ENCODE peak calls at places on chromosomes 7 and 10, in ten cellular contexts. One of them, this sample, is unnamed.

GRCh38 chr10:112227331-112227961 is 43.9 kb upstream of the GPAM start:
- DNase-seq in B cell: no peak
- DNase-seq in stimulated activated CD4-positive, alpha-beta T cell treated with anti-CD3 and anti-CD28 coated beads, TNF-alpha, amount 100 ng/mL, for 4 hours: no peak
- DNase-seq in choroid plexus epithelial cell: peak; percentile 96
- DNase-seq in G401: no peak
- DNase-seq in activated CD8-positive, alpha-beta memory T cell treated with anti-CD3 and anti-CD28 coated beads for 4 hours: no peak
- DNase-seq in globus pallidus: no peak
- DNase-seq in adrenal gland: no peak
- DNase-seq in 8988T: no peak
- DNase-seq in hippocampal formation: no peak
- DNase-seq in this sample: no peak

GRCh38 chr10:15227611-15228372 is 59.3 kb upstream of the NMT2 start:
- DNase-seq in activated CD8-positive, alpha-beta memory T cell treated with anti-CD3 and anti-CD28 coated beads for 4 hours: no peak
- DNase-seq in B cell: no peak
- DNase-seq in globus pallidus: no peak
- DNase-seq in stimulated activated CD4-positive, alpha-beta T cell treated with anti-CD3 and anti-CD28 coated beads, TNF-alpha, amount 100 ng/mL, for 4 hours: no peak
- DNase-seq in hippocampal formation: no peak
- DNase-seq in adrenal gland: no peak
- DNase-seq in choroid plexus epithelial cell: peak; percentile 51
- DNase-seq in 8988T: no peak
- DNase-seq in G401: no peak
- DNase-seq in this sample: no peak

GRCh38 chr7:47367369-47367768 is 214.5 kb downstream of the TNS3 start:
- DNase-seq in choroid plexus epithelial cell: no peak
- DNase-seq in stimulated activated CD4-positive, alpha-beta T cell treated with anti-CD3 and anti-CD28 coated beads, TNF-alpha, amount 100 ng/mL, for 4 hours: no peak
- DNase-seq in activated CD8-positive, alpha-beta memory T cell treated with anti-CD3 and anti-CD28 coated beads for 4 hours: no peak
- DNase-seq in hippocampal formation: no peak
- DNase-seq in adrenal gland: no peak
- DNase-seq in globus pallidus: no peak
- DNase-seq in G401: no peak
- DNase-seq in 8988T: no peak
- DNase-seq in B cell: no peak
- DNase-seq in this sample: no peak

GRCh38 chr7:147711429-147711828 is 879.1 kb upstream of the C7orf33 start:
- DNase-seq in globus pallidus: no peak
- DNase-seq in choroid plexus epithelial cell: no peak
- DNase-seq in hippocampal formation: no peak
- DNase-seq in B cell: no peak
- DNase-seq in G401: no peak
- DNase-seq in adrenal gland: no peak
- DNase-seq in stimulated activated CD4-positive, alpha-beta T cell treated with anti-CD3 and anti-CD28 coated beads, TNF-alpha, amount 100 ng/mL, for 4 hours: no peak
- DNase-seq in activated CD8-positive, alpha-beta memory T cell treated with anti-CD3 and anti-CD28 coated beads for 4 hours: no peak
- DNase-seq in 8988T: no peak
- DNase-seq in this sample: no peak

GRCh38 chr10:68600041-68600778 is 40.1 kb downstream of the TET1 start:
- DNase-seq in adrenal gland: peak; percentile 78
- DNase-seq in choroid plexus epithelial cell: peak; percentile 88
- DNase-seq in globus pallidus: peak; percentile 96
- DNase-seq in G401: peak; percentile 95
- DNase-seq in activated CD8-positive, alpha-beta memory T cell treated with anti-CD3 and anti-CD28 coated beads for 4 hours: no peak
- DNase-seq in stimulated activated CD4-positive, alpha-beta T cell treated with anti-CD3 and anti-CD28 coated beads, TNF-alpha, amount 100 ng/mL, for 4 hours: no peak
- DNase-seq in hippocampal formation: peak; percentile 85
- DNase-seq in B cell: peak; percentile 46
- DNase-seq in 8988T: peak; percentile 41
- DNase-seq in this sample: peak; percentile 63

GRCh38 chr10:111525696-111526095 is 448.9 kb downstream of the ADRA2A start:
- DNase-seq in choroid plexus epithelial cell: no peak
- DNase-seq in stimulated activated CD4-positive, alpha-beta T cell treated with anti-CD3 and anti-CD28 coated beads, TNF-alpha, amount 100 ng/mL, for 4 hours: no peak
- DNase-seq in globus pallidus: no peak
- DNase-seq in 8988T: no peak
- DNase-seq in activated CD8-positive, alpha-beta memory T cell treated with anti-CD3 and anti-CD28 coated beads for 4 hours: no peak
- DNase-seq in hippocampal formation: no peak
- DNase-seq in G401: peak; percentile 60
- DNase-seq in adrenal gland: no peak
- DNase-seq in B cell: no peak
- DNase-seq in this sample: no peak

GRCh38 chr10:133442967-133443924 is 10.5 kb upstream of the SCART1 start:
- DNase-seq in 8988T: peak; percentile 21
- DNase-seq in activated CD8-positive, alpha-beta memory T cell treated with anti-CD3 and anti-CD28 coated beads for 4 hours: no peak
- DNase-seq in choroid plexus epithelial cell: no peak
- DNase-seq in G401: no peak
- DNase-seq in B cell: peak; percentile 16
- DNase-seq in hippocampal formation: no peak
- DNase-seq in globus pallidus: no peak
- DNase-seq in stimulated activated CD4-positive, alpha-beta T cell treated with anti-CD3 and anti-CD28 coated beads, TNF-alpha, amount 100 ng/mL, for 4 hours: no peak
- DNase-seq in adrenal gland: no peak
- DNase-seq in this sample: no peak

GRCh38 chr7:130195396-130195795 is 9.8 kb downstream of the TMEM209 start:
- DNase-seq in globus pallidus: no peak
- DNase-seq in stimulated activated CD4-positive, alpha-beta T cell treated with anti-CD3 and anti-CD28 coated beads, TNF-alpha, amount 100 ng/mL, for 4 hours: no peak
- DNase-seq in choroid plexus epithelial cell: no peak
- DNase-seq in adrenal gland: no peak
- DNase-seq in G401: no peak
- DNase-seq in 8988T: no peak
- DNase-seq in B cell: no peak
- DNase-seq in hippocampal formation: no peak
- DNase-seq in activated CD8-positive, alpha-beta memory T cell treated with anti-CD3 and anti-CD28 coated beads for 4 hours: no peak
- DNase-seq in this sample: no peak

GRCh38 chr7:97009753-97010732 is 4.7 kb downstream of the DLX6 start:
- DNase-seq in 8988T: no peak
- DNase-seq in B cell: no peak
- DNase-seq in choroid plexus epithelial cell: no peak
- DNase-seq in hippocampal formation: no peak
- DNase-seq in G401: no peak
- DNase-seq in activated CD8-positive, alpha-beta memory T cell treated with anti-CD3 and anti-CD28 coated beads for 4 hours: no peak
- DNase-seq in adrenal gland: no peak
- DNase-seq in stimulated activated CD4-positive, alpha-beta T cell treated with anti-CD3 and anti-CD28 coated beads, TNF-alpha, amount 100 ng/mL, for 4 hours: no peak
- DNase-seq in globus pallidus: no peak
- DNase-seq in this sample: no peak

GRCh38 chr7:69365588-69366241 is 232.6 kb upstream of the AUTS2 start:
- DNase-seq in choroid plexus epithelial cell: peak; percentile 31
- DNase-seq in adrenal gland: no peak
- DNase-seq in G401: no peak
- DNase-seq in hippocampal formation: no peak
- DNase-seq in 8988T: no peak
- DNase-seq in stimulated activated CD4-positive, alpha-beta T cell treated with anti-CD3 and anti-CD28 coated beads, TNF-alpha, amount 100 ng/mL, for 4 hours: no peak
- DNase-seq in B cell: no peak
- DNase-seq in activated CD8-positive, alpha-beta memory T cell treated with anti-CD3 and anti-CD28 coated beads for 4 hours: no peak
- DNase-seq in globus pallidus: no peak
- DNase-seq in this sample: no peak

GRCh38 chr7:107312418-107312817 is 143.6 kb downstream of the HBP1 start:
- DNase-seq in globus pallidus: no peak
- DNase-seq in stimulated activated CD4-positive, alpha-beta T cell treated with anti-CD3 and anti-CD28 coated beads, TNF-alpha, amount 100 ng/mL, for 4 hours: no peak
- DNase-seq in adrenal gland: no peak
- DNase-seq in 8988T: no peak
- DNase-seq in G401: no peak
- DNase-seq in activated CD8-positive, alpha-beta memory T cell treated with anti-CD3 and anti-CD28 coated beads for 4 hours: no peak
- DNase-seq in B cell: no peak
- DNase-seq in hippocampal formation: no peak
- DNase-seq in choroid plexus epithelial cell: peak; percentile 3
- DNase-seq in this sample: no peak

GRCh38 chr10:125102216-125102615 is 58.1 kb downstream of the CTBP2 start:
- DNase-seq in G401: no peak
- DNase-seq in stimulated activated CD4-positive, alpha-beta T cell treated with anti-CD3 and anti-CD28 coated beads, TNF-alpha, amount 100 ng/mL, for 4 hours: no peak
- DNase-seq in B cell: no peak
- DNase-seq in hippocampal formation: no peak
- DNase-seq in activated CD8-positive, alpha-beta memory T cell treated with anti-CD3 and anti-CD28 coated beads for 4 hours: no peak
- DNase-seq in adrenal gland: no peak
- DNase-seq in 8988T: no peak
- DNase-seq in globus pallidus: no peak
- DNase-seq in choroid plexus epithelial cell: peak; percentile 86
- DNase-seq in this sample: no peak

GRCh38 chr10:3803295-3803883 is 18.4 kb upstream of the KLF6 start:
- DNase-seq in activated CD8-positive, alpha-beta memory T cell treated with anti-CD3 and anti-CD28 coated beads for 4 hours: no peak
- DNase-seq in B cell: no peak
- DNase-seq in globus pallidus: no peak
- DNase-seq in 8988T: no peak
- DNase-seq in G401: no peak
- DNase-seq in adrenal gland: no peak
- DNase-seq in hippocampal formation: no peak
- DNase-seq in choroid plexus epithelial cell: no peak
- DNase-seq in stimulated activated CD4-positive, alpha-beta T cell treated with anti-CD3 and anti-CD28 coated beads, TNF-alpha, amount 100 ng/mL, for 4 hours: no peak
- DNase-seq in this sample: no peak

GRCh38 chr7:134220236-134220635 is 93.1 kb downstream of the LRGUK start:
- DNase-seq in hippocampal formation: no peak
- DNase-seq in choroid plexus epithelial cell: no peak
- DNase-seq in G401: no peak
- DNase-seq in 8988T: no peak
- DNase-seq in globus pallidus: no peak
- DNase-seq in adrenal gland: no peak
- DNase-seq in stimulated activated CD4-positive, alpha-beta T cell treated with anti-CD3 and anti-CD28 coated beads, TNF-alpha, amount 100 ng/mL, for 4 hours: no peak
- DNase-seq in activated CD8-positive, alpha-beta memory T cell treated with anti-CD3 and anti-CD28 coated beads for 4 hours: no peak
- DNase-seq in B cell: no peak
- DNase-seq in this sample: no peak

GRCh38 chr7:17166824-17167379 is 131.6 kb upstream of the AHR start:
- DNase-seq in adrenal gland: no peak
- DNase-seq in 8988T: no peak
- DNase-seq in hippocampal formation: no peak
- DNase-seq in G401: no peak
- DNase-seq in stimulated activated CD4-positive, alpha-beta T cell treated with anti-CD3 and anti-CD28 coated beads, TNF-alpha, amount 100 ng/mL, for 4 hours: no peak
- DNase-seq in B cell: no peak
- DNase-seq in activated CD8-positive, alpha-beta memory T cell treated with anti-CD3 and anti-CD28 coated beads for 4 hours: no peak
- DNase-seq in globus pallidus: no peak
- DNase-seq in choroid plexus epithelial cell: no peak
- DNase-seq in this sample: no peak

GRCh38 chr7:100865971-100866720 is 1.0 kb upstream of the TRIP6 start:
- DNase-seq in B cell: peak; percentile 69
- DNase-seq in activated CD8-positive, alpha-beta memory T cell treated with anti-CD3 and anti-CD28 coated beads for 4 hours: no peak
- DNase-seq in globus pallidus: peak; percentile 84
- DNase-seq in hippocampal formation: peak; percentile 81
- DNase-seq in adrenal gland: peak; percentile 91
- DNase-seq in 8988T: no peak
- DNase-seq in stimulated activated CD4-positive, alpha-beta T cell treated with anti-CD3 and anti-CD28 coated beads, TNF-alpha, amount 100 ng/mL, for 4 hours: no peak
- DNase-seq in choroid plexus epithelial cell: no peak
- DNase-seq in G401: peak; percentile 85
- DNase-seq in this sample: peak; percentile 90

GRCh38 chr7:90680496-90680895 is 84.4 kb downstream of the CDK14 start:
- DNase-seq in globus pallidus: no peak
- DNase-seq in B cell: no peak
- DNase-seq in 8988T: no peak
- DNase-seq in hippocampal formation: no peak
- DNase-seq in choroid plexus epithelial cell: no peak
- DNase-seq in G401: no peak
- DNase-seq in adrenal gland: no peak
- DNase-seq in activated CD8-positive, alpha-beta memory T cell treated with anti-CD3 and anti-CD28 coated beads for 4 hours: no peak
- DNase-seq in stimulated activated CD4-positive, alpha-beta T cell treated with anti-CD3 and anti-CD28 coated beads, TNF-alpha, amount 100 ng/mL, for 4 hours: no peak
- DNase-seq in this sample: no peak

GRCh38 chr10:130470286-130470685 is 334.1 kb downstream of the GLRX3 start:
- DNase-seq in hippocampal formation: no peak
- DNase-seq in choroid plexus epithelial cell: no peak
- DNase-seq in B cell: no peak
- DNase-seq in adrenal gland: no peak
- DNase-seq in G401: peak; percentile 82
- DNase-seq in globus pallidus: no peak
- DNase-seq in activated CD8-positive, alpha-beta memory T cell treated with anti-CD3 and anti-CD28 coated beads for 4 hours: no peak
- DNase-seq in 8988T: no peak
- DNase-seq in stimulated activated CD4-positive, alpha-beta T cell treated with anti-CD3 and anti-CD28 coated beads, TNF-alpha, amount 100 ng/mL, for 4 hours: no peak
- DNase-seq in this sample: no peak

GRCh38 chr7:43584200-43584586 is 1.3 kb downstream of the STK17A start:
- DNase-seq in activated CD8-positive, alpha-beta memory T cell treated with anti-CD3 and anti-CD28 coated beads for 4 hours: no peak
- DNase-seq in hippocampal formation: no peak
- DNase-seq in choroid plexus epithelial cell: peak; percentile 75
- DNase-seq in G401: peak; percentile 43
- DNase-seq in B cell: no peak
- DNase-seq in globus pallidus: peak; percentile 15
- DNase-seq in 8988T: no peak
- DNase-seq in stimulated activated CD4-positive, alpha-beta T cell treated with anti-CD3 and anti-CD28 coated beads, TNF-alpha, amount 100 ng/mL, for 4 hours: peak; percentile 4
- DNase-seq in adrenal gland: peak; percentile 37
- DNase-seq in this sample: no peak

GRCh38 chr10:16967000-16967865 is 150.0 kb upstream of the RSU1 start:
- DNase-seq in stimulated activated CD4-positive, alpha-beta T cell treated with anti-CD3 and anti-CD28 coated beads, TNF-alpha, amount 100 ng/mL, for 4 hours: no peak
- DNase-seq in B cell: no peak
- DNase-seq in activated CD8-positive, alpha-beta memory T cell treated with anti-CD3 and anti-CD28 coated beads for 4 hours: no peak
- DNase-seq in 8988T: no peak
- DNase-seq in globus pallidus: no peak
- DNase-seq in hippocampal formation: no peak
- DNase-seq in G401: no peak
- DNase-seq in choroid plexus epithelial cell: peak; percentile 90
- DNase-seq in adrenal gland: no peak
- DNase-seq in this sample: no peak

GRCh38 chr10:356452-356851 is 221.2 kb downstream of the ZMYND11 start:
- DNase-seq in G401: no peak
- DNase-seq in choroid plexus epithelial cell: no peak
- DNase-seq in adrenal gland: no peak
- DNase-seq in stimulated activated CD4-positive, alpha-beta T cell treated with anti-CD3 and anti-CD28 coated beads, TNF-alpha, amount 100 ng/mL, for 4 hours: no peak
- DNase-seq in globus pallidus: no peak
- DNase-seq in hippocampal formation: no peak
- DNase-seq in 8988T: no peak
- DNase-seq in B cell: peak; percentile 64
- DNase-seq in activated CD8-positive, alpha-beta memory T cell treated with anti-CD3 and anti-CD28 coated beads for 4 hours: no peak
- DNase-seq in this sample: no peak

GRCh38 chr7:139943391-139943790 is 114.3 kb downstream of the TBXAS1 start:
- DNase-seq in G401: no peak
- DNase-seq in adrenal gland: no peak
- DNase-seq in B cell: no peak
- DNase-seq in stimulated activated CD4-positive, alpha-beta T cell treated with anti-CD3 and anti-CD28 coated beads, TNF-alpha, amount 100 ng/mL, for 4 hours: no peak
- DNase-seq in choroid plexus epithelial cell: no peak
- DNase-seq in globus pallidus: no peak
- DNase-seq in 8988T: no peak
- DNase-seq in activated CD8-positive, alpha-beta memory T cell treated with anti-CD3 and anti-CD28 coated beads for 4 hours: no peak
- DNase-seq in hippocampal formation: no peak
- DNase-seq in this sample: no peak